ENCODE peak calls at places on chromosomes 1 and 21, in nine cellular contexts. R, B, E, T, M, D, G, S and Q are unnamed samples.

GRCh38 chr1:161238039-161238473 is at the start of gene NR1I3:
- DNase-seq in R (no peak), B (no peak), E (no peak), T (no peak), M (no peak), D (no peak), G (no peak), S (no peak), Q (no peak)

GRCh38 chr1:212452323-212453155 is 19.8 kb downstream of the NENF start:
- DNase-seq in R (no peak), B (peak; percentile 47), E (peak; percentile 84), T (no peak), M (no peak), D (no peak), G (peak; percentile 69), S (peak; percentile 80), Q (no peak)

GRCh38 chr1:240385985-240386978 is 225.7 kb downstream of the GREM2 start:
- DNase-seq in R (peak; percentile 8), B (peak; percentile 83), E (peak; percentile 94), T (peak; percentile 99), M (no peak), D (no peak), G (peak; percentile 93), S (peak; percentile 69), Q (no peak)

GRCh38 chr1:212699104-212699838 is 369 bp downstream of the BATF3 start:
- DNase-seq in R (peak; percentile 80), B (no peak), E (peak; percentile 32), T (peak; percentile 59), M (peak; percentile 18), D (peak; percentile 79), G (peak; percentile 34), S (peak; percentile 80), Q (peak; percentile 13)

GRCh38 chr21:25254491-25255174 is 352.6 kb downstream of the MRPL39 start:
- DNase-seq in R (no peak), B (no peak), E (no peak), T (no peak), M (no peak), D (no peak), G (no peak), S (no peak), Q (no peak)

GRCh38 chr1:206029484-206029883 is 5.8 kb upstream of the CTSE start:
- DNase-seq in R (no peak), B (no peak), E (peak; percentile 20), T (peak; percentile 98), M (no peak), D (no peak), G (peak; percentile 66), S (no peak), Q (no peak)

GRCh38 chr1:23793018-23793781 is 2.3 kb downstream of the LYPLA2 start:
- DNase-seq in R (peak; percentile 78), B (no peak), E (no peak), T (peak; percentile 57), M (no peak), D (peak; percentile 45), G (peak; percentile 49), S (peak; percentile 59), Q (peak; percentile 41)

GRCh38 chr1:108208724-108209404 is 8.7 kb upstream of the SLC25A24 start:
- DNase-seq in R (no peak), B (no peak), E (no peak), T (no peak), M (no peak), D (no peak), G (no peak), S (no peak), Q (no peak)

GRCh38 chr1:9438431-9439073 is 100.7 kb upstream of the SLC25A33 start:
- DNase-seq in R (peak; percentile 45), B (peak; percentile 69), E (peak; percentile 93), T (peak; percentile 91), M (no peak), D (no peak), G (peak; percentile 96), S (peak; percentile 74), Q (no peak)

GRCh38 chr1:226948480-226948879 is 8.4 kb downstream of the COQ8A start:
- DNase-seq in R (no peak), B (no peak), E (no peak), T (no peak), M (no peak), D (no peak), G (no peak), S (no peak), Q (no peak)

GRCh38 chr1:21491483-21492170 is 17.6 kb upstream of the ALPL start:
- DNase-seq in R (peak; percentile 30), B (no peak), E (no peak), T (no peak), M (no peak), D (no peak), G (peak; percentile 28), S (no peak), Q (no peak)

GRCh38 chr1:236269439-236269838 is 12.3 kb downstream of the ERO1B start:
- DNase-seq in R (no peak), B (no peak), E (no peak), T (no peak), M (no peak), D (no peak), G (no peak), S (no peak), Q (no peak)

GRCh38 chr1:109304221-109304915 is 2.4 kb downstream of the MYBPHL start:
- DNase-seq in R (no peak), B (no peak), E (no peak), T (no peak), M (no peak), D (no peak), G (no peak), S (no peak), Q (no peak)

GRCh38 chr1:30807318-30808066 is 49.9 kb upstream of the LAPTM5 start:
- DNase-seq in R (no peak), B (no peak), E (no peak), T (no peak), M (no peak), D (no peak), G (peak; percentile 65), S (no peak), Q (no peak)

GRCh38 chr1:26357121-26357602 is 3.2 kb upstream of the CRYBG2 start:
- DNase-seq in R (peak; percentile 73), B (no peak), E (no peak), T (peak; percentile 84), M (no peak), D (no peak), G (no peak), S (no peak), Q (no peak)

GRCh38 chr1:20560966-20561365 is 8.6 kb downstream of the FAM43B start:
- DNase-seq in R (no peak), B (no peak), E (no peak), T (no peak), M (no peak), D (no peak), G (no peak), S (no peak), Q (no peak)

GRCh38 chr1:238752332-238752731 is 634.0 kb upstream of the CHRM3 start:
- DNase-seq in R (no peak), B (no peak), E (no peak), T (no peak), M (no peak), D (no peak), G (no peak), S (no peak), Q (no peak)